ENCODE peak calls at places on chromosomes 13 and 19, in seven cellular contexts. U is cardiac muscle cell; A is PC-3; Z is GM12878; C is IMR-90; I is CD8-positive, alpha-beta T cell; X is breast epithelium. P is an unnamed sample. For H3K9me3, the result is how much of the 10 kb centered on the place peaks cover.

GRCh38 chr19:53182202-53182601 is 11.0 kb downstream of the ZNF665 start:
- DNase-seq in U (no peak), A (peak), Z (no peak), C (peak), I (no peak), X (no peak), P (no peak)

GRCh38 chr13:73228546-73228945 is 169.7 kb downstream of the KLF5 start:
- DNase-seq in U (peak), A (peak), Z (no peak), C (peak), I (peak), X (no peak), P (no peak)

GRCh38 chr13:63287926-63288325 is 1872.3 kb upstream of the PCDH20 start:
- DNase-seq in U (no peak), A (no peak), Z (no peak), C (no peak), I (no peak), X (no peak), P (no peak)

GRCh38 chr19:13938361-13939027 is at the start of gene PODNL1:
- DNase-seq in U (peak), A (no peak), Z (no peak), C (peak), I (no peak), X (no peak), P (no peak)

GRCh38 chr13:104920091-104920490 is 1615.4 kb downstream of the EFNB2 start:
- DNase-seq in U (no peak), A (no peak), Z (no peak), C (no peak), I (no peak), X (no peak), P (no peak)

GRCh38 chr13:24630121-24630520 is 50.1 kb upstream of the ATP12A start:
- DNase-seq in U (no peak), A (no peak), Z (no peak), C (no peak), I (no peak), X (no peak), P (no peak)

GRCh38 chr19:41887711-41888382 is 4.9 kb downstream of the ARHGEF1 start:
- DNase-seq in U (peak), A (peak), Z (no peak), C (peak), I (peak), X (no peak), P (no peak)

GRCh38 chr13:95300625-95301134 is 571 bp downstream of the ABCC4 start:
- DNase-seq in U (peak), A (peak), Z (no peak), C (peak), I (peak), X (no peak), P (no peak)

GRCh38 chr19:13417054-13417453 is 89.2 kb downstream of the CACNA1A start:
- DNase-seq in U (peak), A (peak), Z (peak), C (no peak), I (no peak), X (no peak), P (no peak)

GRCh38 chr13:75489502-75490263 is 7.7 kb upstream of the TBC1D4 start:
- DNase-seq in U (peak), A (peak), Z (peak), C (peak), I (no peak), X (no peak), P (no peak)

GRCh38 chr19:45770192-45771101 is 1.4 kb upstream of the SIX5 start:
- DNase-seq in U (peak), A (peak), Z (peak), C (peak), I (peak), X (peak), P (no peak)

GRCh38 chr19:45768644-45769053 is 403 bp downstream of the SIX5 start:
- DNase-seq in U (peak), A (no peak), Z (no peak), C (peak), I (peak), X (no peak), P (no peak)

GRCh38 chr19:45769821-45770191 is 754 bp upstream of the SIX5 start:
- DNase-seq in U (no peak), A (no peak), Z (no peak), C (peak), I (no peak), X (no peak), P (no peak)

GRCh38 chr19:45767881-45768643 is 990 bp downstream of the SIX5 start:
- DNase-seq in U (peak), A (peak), Z (no peak), C (peak), I (no peak), X (peak), P (no peak)

GRCh38 chr19:45769054-45769782 is at the start of gene SIX5:
- DNase-seq in U (peak), A (peak), Z (peak), C (peak), I (peak), X (peak), P (peak)
- H3K27ac ChIP-seq in U (peak), A (peak), Z (peak), C (peak), I (peak), X (peak), P (peak)

GRCh38 chr19:51889934-51890333 is 2.2 kb upstream of the ZNF577 start:
- DNase-seq in U (no peak), A (no peak), Z (no peak), C (no peak), I (no peak), X (no peak), P (no peak)

GRCh38 chr19:51882518-51882917 is 5.2 kb downstream of the ZNF577 start:
- DNase-seq in U (no peak), A (no peak), Z (no peak), C (no peak), I (no peak), X (no peak), P (no peak)

GRCh38 chr19:51887522-51888498 is at the start of gene ZNF577:
- DNase-seq in U (peak), A (no peak), Z (no peak), C (peak), I (peak), X (peak), P (no peak)

DNA sequence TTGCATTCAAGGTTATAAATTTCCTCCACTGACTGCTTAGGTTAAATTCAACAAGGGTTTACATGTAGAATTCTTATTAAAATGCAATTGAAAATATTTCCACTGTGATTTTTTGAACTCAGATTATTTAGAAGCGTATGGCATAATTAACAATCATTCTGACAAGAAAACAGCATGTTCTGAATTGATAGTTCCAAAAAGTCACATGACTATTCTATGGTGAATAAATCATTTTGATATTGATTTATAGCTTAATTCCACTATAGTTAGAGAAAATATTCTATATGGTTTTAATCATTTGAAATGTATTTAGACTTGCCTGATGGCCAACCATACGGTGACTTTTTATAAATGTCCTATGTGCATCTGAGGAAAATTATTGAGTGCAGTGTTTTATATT is 3.0 kb downstream of the ZNF577 start:
- DNase-seq in U (no peak), A (no peak), Z (no peak), C (no peak), I (no peak), X (no peak), P (no peak)
- H3K9me3 ChIP-seq in U (under half), A (half or more), Z (under half), C (under half), I (half or more), X (under half), P (under half)

DNA sequence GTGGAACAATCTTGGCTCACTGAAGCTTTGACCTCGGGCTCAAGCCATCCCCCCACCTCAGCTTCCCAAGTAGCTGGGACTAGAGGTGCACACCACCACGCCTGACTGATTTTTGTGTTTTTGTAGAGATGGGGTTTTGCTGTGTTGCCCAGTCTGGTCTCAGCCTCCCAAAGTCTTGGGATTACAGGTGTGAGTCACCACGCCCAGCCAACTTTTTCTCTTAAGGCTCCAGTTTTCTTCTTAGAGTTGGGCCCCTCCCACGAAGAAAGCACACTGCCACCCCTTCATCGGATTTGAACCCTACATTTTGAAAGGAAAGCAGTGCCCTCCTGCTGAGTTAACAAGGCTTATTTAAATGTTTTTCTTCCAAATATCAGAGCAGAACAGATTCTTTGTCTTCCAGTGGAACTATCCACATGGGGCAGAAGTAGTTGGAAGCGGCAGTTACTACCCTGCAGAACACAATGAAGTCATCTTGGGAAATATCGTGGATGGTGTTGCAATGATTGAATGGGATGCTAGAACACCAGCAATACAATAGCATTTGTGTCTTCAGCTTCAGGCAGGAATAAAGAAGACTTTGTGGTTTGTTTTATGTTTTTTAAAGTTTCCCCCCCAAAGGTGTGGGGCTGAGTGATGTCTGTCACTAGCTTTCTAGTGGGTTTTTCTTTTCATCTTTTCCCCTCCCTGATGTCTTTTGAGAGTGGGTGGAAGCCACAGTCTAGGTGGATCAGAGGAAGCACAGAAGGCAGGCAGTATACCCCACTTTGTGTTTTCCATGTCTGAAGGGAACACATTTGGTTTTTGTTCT is 8.9 kb downstream of the ACTN4 start:
- DNase-seq in U (peak), A (peak), Z (no peak), C (peak), I (no peak), X (no peak), P (no peak)
- H3K27ac ChIP-seq in U (peak), A (peak), Z (peak), C (peak), I (no peak), X (peak), P (peak)

GRCh38 chr19:55712804-55713631 is 25.2 kb downstream of the NLRP9 start:
- DNase-seq in U (no peak), A (no peak), Z (no peak), C (no peak), I (no peak), X (no peak), P (no peak)

GRCh38 chr19:55720214-55720746 is 17.9 kb downstream of the NLRP9 start:
- DNase-seq in U (no peak), A (no peak), Z (no peak), C (no peak), I (no peak), X (no peak), P (no peak)

GRCh38 chr19:55717251-55717650 is 21.0 kb downstream of the NLRP9 start:
- DNase-seq in U (no peak), A (no peak), Z (no peak), C (no peak), I (no peak), X (no peak), P (no peak)

GRCh38 chr19:55720801-55721200 is 17.4 kb downstream of the NLRP9 start:
- DNase-seq in U (no peak), A (no peak), Z (no peak), C (no peak), I (no peak), X (no peak), P (no peak)

GRCh38 chr19:55716531-55716930 is 21.7 kb downstream of the NLRP9 start:
- DNase-seq in U (no peak), A (no peak), Z (no peak), C (no peak), I (no peak), X (no peak), P (no peak)
- H3K9me3 ChIP-seq in U (under half), A (under half), Z (under half), C (under half), I (under half), X (under half), P (under half)

GRCh38 chr19:17686592-17687042 is 1.5 kb downstream of the UNC13A start:
- DNase-seq in U (peak), A (peak), Z (no peak), C (no peak), I (no peak), X (no peak), P (no peak)
- H3K27ac ChIP-seq in U (no peak), A (no peak), Z (no peak), C (no peak), I (no peak), X (no peak), P (no peak)

GRCh38 chr19:5213667-5214066 is 126.9 kb downstream of the PTPRS start:
- DNase-seq in U (no peak), A (no peak), Z (no peak), C (no peak), I (no peak), X (no peak), P (no peak)
- H3K9me3 ChIP-seq in U (under half), A (under half), Z (under half), C (under half), I (under half), X (under half), P (under half)

DNA sequence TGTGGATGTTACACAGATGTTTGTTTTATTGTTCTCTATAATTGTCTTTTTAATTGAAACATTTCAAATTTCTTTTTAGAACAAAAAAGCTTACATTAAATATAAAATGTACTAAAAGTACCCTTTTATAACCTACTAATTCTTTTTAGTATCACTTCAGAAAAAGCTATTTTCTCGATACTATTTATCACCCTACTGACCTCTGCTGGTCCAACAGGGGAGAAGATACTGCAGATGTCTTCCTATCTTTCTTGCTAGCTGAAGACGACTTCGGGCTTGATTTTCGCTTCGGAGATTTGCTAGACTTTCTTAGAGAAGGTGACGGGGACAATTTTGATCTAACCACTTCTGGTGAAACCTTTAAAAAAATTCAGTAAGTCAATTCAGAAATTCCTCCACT is 42.4 kb downstream of the ZC3H13 start:
- DNase-seq in U (no peak), A (no peak), Z (no peak), C (no peak), I (no peak), X (no peak), P (no peak)
- H3K27ac ChIP-seq in U (no peak), A (no peak), Z (no peak), C (no peak), I (no peak), X (no peak), P (no peak)

P was measured in Panc1.